ENCODE peak calls at places on chromosome 2, in nine cellular contexts. B, I, U, Q, S, D, L, H and W are unnamed samples.
A peak's percentile ranks its signal among the peaks of the same experiment; 100 is the strongest.

GRCh38 chr2:138157372-138157771 is 193.1 kb downstream of the HNMT start:
- DNase-seq in Q (no peak), L (no peak), I (no peak), D (no peak), S (no peak), U (no peak), B (no peak), H (no peak), W (no peak)

GRCh38 chr2:8876628-8877027 is 39.2 kb upstream of the KIDINS220 start:
- DNase-seq in S (no peak), D (no peak), L (no peak), I (no peak), Q (no peak), U (no peak), H (no peak), B (no peak), W (no peak)

GRCh38 chr2:46493241-46493970 is 14.0 kb downstream of the TMEM247 start:
- DNase-seq in S (no peak), H (peak; percentile 65), B (no peak), Q (no peak), D (no peak), I (peak; percentile 34), L (no peak), U (no peak), W (no peak)

GRCh38 chr2:4020153-4020552 is 316.8 kb downstream of the DCDC2C start:
- DNase-seq in I (no peak), B (no peak), S (no peak), U (no peak), Q (no peak), L (no peak), D (no peak), H (no peak), W (no peak)

GRCh38 chr2:127145255-127145899 is 38.4 kb upstream of the BIN1 start:
- DNase-seq in S (no peak), I (peak; percentile 54), H (no peak), U (no peak), L (no peak), D (peak; percentile 31), Q (no peak), B (no peak), W (no peak)

GRCh38 chr2:36530983-36531354 is 67.0 kb downstream of the FEZ2 start:
- DNase-seq in B (no peak), L (no peak), Q (no peak), D (no peak), U (no peak), S (no peak), I (no peak), H (no peak), W (no peak)

GRCh38 chr2:187442378-187442777 is 5.7 kb downstream of the CALCRL start:
- DNase-seq in U (no peak), I (no peak), D (no peak), H (no peak), L (no peak), Q (no peak), B (no peak), S (no peak), W (no peak)

GRCh38 chr2:188984680-188985079 is 10.5 kb downstream of the COL3A1 start:
- DNase-seq in D (no peak), S (no peak), I (no peak), U (no peak), L (no peak), H (no peak), B (no peak), Q (no peak), W (no peak)

GRCh38 chr2:207475546-207475945 is 54.2 kb upstream of the CREB1 start:
- DNase-seq in D (no peak), I (no peak), H (no peak), Q (no peak), S (no peak), U (no peak), B (no peak), L (no peak), W (no peak)
- H3K27ac ChIP-seq in D (no peak overlapping the region), I (no peak overlapping the region), H (no peak overlapping the region), Q (no peak overlapping the region), S (no peak overlapping the region), U (no peak overlapping the region), B (no peak overlapping the region), L (no peak overlapping the region), W (peak overlapping the region; percentile 35)

GRCh38 chr2:42652086-42652485 is 83.7 kb downstream of the MTA3 start:
- DNase-seq in D (no peak), H (no peak), U (no peak), I (no peak), L (no peak), S (no peak), B (no peak), Q (no peak), W (no peak)
- H3K27ac ChIP-seq in D (no peak overlapping the region), H (no peak overlapping the region), U (no peak overlapping the region), I (no peak overlapping the region), L (no peak overlapping the region), S (no peak overlapping the region), B (no peak overlapping the region), Q (no peak overlapping the region), W (no peak overlapping the region)

GRCh38 chr2:144451443-144451842 is 68.5 kb downstream of the ZEB2 start:
- DNase-seq in S (no peak), H (no peak), B (no peak), Q (no peak), L (no peak), D (no peak), U (no peak), I (no peak), W (no peak)

GRCh38 chr2:144447535-144447934 is 72.4 kb downstream of the ZEB2 start:
- DNase-seq in I (no peak), S (no peak), L (no peak), B (no peak), D (no peak), U (no peak), H (no peak), Q (no peak), W (no peak)

GRCh38 chr2:144446136-144446535 is 73.8 kb downstream of the ZEB2 start:
- DNase-seq in D (no peak), U (no peak), H (no peak), S (no peak), B (no peak), L (no peak), I (no peak), Q (no peak), W (no peak)

GRCh38 chr2:144448389-144449027 is 71.4 kb downstream of the ZEB2 start:
- DNase-seq in B (no peak), I (no peak), L (no peak), Q (no peak), H (no peak), S (no peak), U (no peak), D (no peak), W (no peak)

DNA sequence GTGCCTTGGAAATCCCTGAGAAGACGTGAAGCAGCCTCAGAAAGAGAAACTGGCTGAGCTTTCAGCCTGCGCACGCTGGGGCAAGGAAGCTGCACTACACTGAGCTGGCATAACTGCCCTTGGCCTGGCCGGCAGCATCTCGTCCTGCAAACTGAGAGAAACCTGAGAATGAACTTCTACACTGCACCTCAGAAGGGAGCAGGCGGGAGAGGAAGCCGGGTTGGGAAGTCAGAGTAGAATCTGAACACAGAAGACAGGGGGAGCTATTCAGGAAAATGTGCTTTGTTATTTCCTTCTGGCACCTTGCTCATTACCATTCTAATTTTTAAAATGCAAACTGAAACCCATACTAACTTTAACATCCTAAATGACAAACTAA is 70.9 kb downstream of the ZEB2 start:
- DNase-seq in B (no peak), D (no peak), U (no peak), I (no peak), L (no peak), Q (no peak), H (no peak), S (no peak), W (no peak)
- H3K27ac ChIP-seq in B (no peak overlapping the region), D (no peak overlapping the region), U (peak overlapping the region; percentile 99), I (peak overlapping the region; percentile 63), L (no peak overlapping the region), Q (peak overlapping the region; percentile 32), H (no peak overlapping the region), S (peak overlapping the region; percentile 44), W (no peak overlapping the region)

GRCh38 chr2:158967114-158967730 is 1.2 kb upstream of the TANC1 start:
- DNase-seq in Q (no peak), B (no peak), U (no peak), S (no peak), I (no peak), D (no peak), L (no peak), H (no peak), W (no peak)
- H3K27ac ChIP-seq in Q (peak overlapping the region; percentile 89), B (peak overlapping the region; percentile 88), U (peak overlapping the region; percentile 93), S (peak overlapping the region; percentile 89), I (peak overlapping the region; percentile 96), D (no peak overlapping the region), L (peak overlapping the region; percentile 90), H (peak overlapping the region; percentile 97), W (peak overlapping the region; percentile 84)

GRCh38 chr2:30447149-30448045 is at the start of gene LCLAT1:
- DNase-seq in I (peak; percentile 82), D (peak; percentile 79), L (peak; percentile 89), H (peak; percentile 82), B (peak; percentile 89), S (peak; percentile 93), U (peak; percentile 72), Q (peak; percentile 93), W (no peak)
- H3K27ac ChIP-seq in I (peak within 1 kb of the TSS; percentile 83), D (peak within 1 kb of the TSS; percentile 83), L (peak within 1 kb of the TSS; percentile 76), H (peak within 1 kb of the TSS; percentile 63), B (peak within 1 kb of the TSS; percentile 74), S (peak within 1 kb of the TSS; percentile 85), U (no peak within 1 kb of the TSS), Q (peak within 1 kb of the TSS; percentile 85), W (peak within 1 kb of the TSS; percentile 12)

DNA sequence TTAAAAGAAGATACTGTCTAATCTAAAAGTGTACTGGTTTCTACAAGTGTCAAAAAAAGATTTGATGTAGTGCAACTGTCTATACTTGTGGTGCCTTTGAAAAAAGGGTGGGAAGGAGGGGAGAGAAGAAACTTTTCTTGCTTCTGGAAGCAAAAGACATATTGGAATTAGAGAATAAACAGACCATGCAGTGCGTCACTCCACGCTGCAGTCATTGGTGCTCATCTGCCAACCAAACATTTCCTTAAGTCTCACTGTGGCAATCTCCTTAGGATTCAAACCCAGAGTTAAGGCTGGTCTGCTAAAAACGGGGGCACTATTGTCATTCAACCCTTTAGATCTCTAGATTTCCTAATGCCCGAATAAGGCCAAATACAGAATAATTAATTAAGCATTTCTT is 50.9 kb downstream of the PELI1 start:
- DNase-seq in Q (no peak), B (no peak), S (no peak), I (no peak), D (no peak), U (no peak), L (no peak), H (no peak), W (no peak)
- H3K27ac ChIP-seq in Q (no peak overlapping the region), B (no peak overlapping the region), S (no peak overlapping the region), I (no peak overlapping the region), D (no peak overlapping the region), U (no peak overlapping the region), L (no peak overlapping the region), H (no peak overlapping the region), W (no peak overlapping the region)

GRCh38 chr2:145760781-145761649 is 1241.1 kb upstream of the ZEB2 start:
- DNase-seq in U (no peak), I (no peak), B (no peak), D (peak; percentile 93), Q (no peak), H (peak; percentile 18), S (no peak), L (no peak), W (no peak)
- H3K27ac ChIP-seq in U (no peak overlapping the region), I (peak overlapping the region; percentile 20), B (peak overlapping the region; percentile 57), D (peak overlapping the region; percentile 71), Q (no peak overlapping the region), H (no peak overlapping the region), S (no peak overlapping the region), L (no peak overlapping the region), W (peak overlapping the region; percentile 30)